ENCODE peak calls at places on chromosomes 4 and X, in four cellular contexts. M is lower lobe of right lung, Z is AG09319, X is HT-29. D is an unnamed sample.

GRCh38 chrX:15505104-15505503 is 4.5 kb downstream of the BMX start:
- DNase-seq in X (no peak), Z (no peak), M (no peak), D (no peak)

GRCh38 chr4:140237616-140238352 is 83.8 kb upstream of the MAML3 start:
- DNase-seq in Z (peak), M (peak), X (peak), D (peak)

GRCh38 chr4:5925419-5926187 is 32.7 kb upstream of the CRMP1 start:
- DNase-seq in M (no peak), X (no peak), Z (no peak), D (no peak)

GRCh38 chr4:141871086-141871485 is 234.7 kb downstream of the IL15 start:
- DNase-seq in Z (no peak), M (no peak), X (no peak), D (no peak)

GRCh38 chr4:47374477-47374876 is 89.0 kb downstream of the COMMD8 start:
- DNase-seq in M (no peak), X (no peak), Z (no peak), D (peak)

GRCh38 chr4:1625600-1626138 is 58.4 kb downstream of the FAM53A start:
- DNase-seq in X (no peak), Z (no peak), M (no peak), D (no peak)

GRCh38 chrX:153885968-153886903 is at the start of gene L1CAM:
- DNase-seq in X (no peak), Z (no peak), M (no peak), D (no peak)

GRCh38 chr4:68011684-68012083 is 48.4 kb upstream of the TMPRSS11A start:
- DNase-seq in X (no peak), M (no peak), Z (no peak), D (no peak)

GRCh38 chr4:114599231-114600065 is 841 bp downstream of the UGT8 start:
- DNase-seq in X (peak), Z (no peak), M (no peak), D (no peak)

GRCh38 chrX:152861826-152862225 is 31.0 kb downstream of the NSDHL start:
- DNase-seq in Z (no peak), X (no peak), M (no peak), D (no peak)

GRCh38 chrX:151734446-151734845 is at the start of gene CNGA2:
- DNase-seq in Z (no peak), M (no peak), X (no peak), D (no peak)

GRCh38 chr4:79235074-79235473 is 90.8 kb downstream of the NAA11 start:
- DNase-seq in M (no peak), Z (no peak), X (no peak), D (no peak)

GRCh38 chr4:41256131-41256739 is 493 bp upstream of the UCHL1 start:
- DNase-seq in Z (no peak), X (no peak), M (no peak), D (no peak)

GRCh38 chr4:113222431-113222979 is 173.1 kb downstream of the ANK2 start:
- DNase-seq in M (no peak), Z (no peak), X (peak), D (peak)

GRCh38 chrX:47145408-47146120 is 543 bp downstream of the RBM10 start:
- DNase-seq in M (no peak), X (no peak), Z (no peak), D (no peak)

GRCh38 chr4:8617486-8618040 is 25.0 kb downstream of the CPZ start:
- DNase-seq in M (no peak), X (no peak), Z (no peak), D (no peak)

GRCh38 chr4:155609455-155610059 is 57.1 kb upstream of the GUCY1A1 start:
- DNase-seq in X (no peak), Z (no peak), M (no peak), D (no peak)

GRCh38 chrX:13721371-13721770 is 13.0 kb downstream of the TRAPPC2 start:
- DNase-seq in X (no peak), Z (no peak), M (no peak), D (no peak)

GRCh38 chrX:4253092-4253491 is 539.6 kb upstream of the PRKX start:
- DNase-seq in M (no peak), Z (no peak), X (no peak), D (no peak)

GRCh38 chrX:53930513-53931380 is 113.5 kb downstream of the PHF8 start:
- DNase-seq in X (no peak), Z (no peak), M (no peak), D (no peak)

GRCh38 chrX:154596290-154596929 is 11.5 kb downstream of the CTAG1A start:
- DNase-seq in Z (no peak), M (no peak), X (no peak), D (peak)

GRCh38 chrX:45756562-45756961 is 555.9 kb upstream of the DIPK2B start:
- DNase-seq in Z (no peak), M (no peak), X (no peak), D (no peak)

GRCh38 chr4:98867648-98868047 is 61.3 kb downstream of the EIF4E start:
- DNase-seq in Z (no peak), X (no peak), M (no peak), D (no peak)

GRCh38 chrX:97050413-97050812 is 166.7 kb downstream of the RPA4 start:
- DNase-seq in X (no peak), Z (no peak), M (no peak), D (no peak)

GRCh38 chr4:11471613-11472012 is 42.9 kb upstream of the HS3ST1 start:
- DNase-seq in Z (no peak), X (no peak), M (no peak), D (no peak)

GRCh38 chrX:53421125-53421524 is 1.3 kb downstream of the SMC1A start:
- DNase-seq in Z (no peak), X (no peak), M (no peak), D (no peak)

GRCh38 chrX:134782796-134783195 is 124.5 kb upstream of the PLAC1 start:
- DNase-seq in Z (peak), M (no peak), X (peak), D (no peak)

GRCh38 chrX:136251042-136251991 is at the start of gene MAP7D3:
- DNase-seq in X (peak), M (peak), Z (no peak), D (no peak)

GRCh38 chrX:109624022-109624421 is 950 bp downstream of the KCNE5 start:
- DNase-seq in Z (no peak), X (no peak), M (no peak), D (no peak)

GRCh38 chrX:40006025-40007017 is 91.4 kb downstream of the BCOR start:
- DNase-seq in M (peak), Z (no peak), X (peak), D (no peak)

GRCh38 chrX:12447448-12448154 is 309.3 kb downstream of the FRMPD4 start:
- DNase-seq in X (no peak), Z (peak), M (no peak), D (peak)

GRCh38 chr4:20684852-20685763 is 15.2 kb upstream of the PACRGL start:
- DNase-seq in Z (no peak), X (peak), M (no peak), D (no peak)

GRCh38 chrX:20527041-20527440 is 260.3 kb upstream of the RPS6KA3 start:
- DNase-seq in X (no peak), M (no peak), Z (no peak), D (no peak)

GRCh38 chr4:67558493-67558892 is at the start of gene STAP1:
- DNase-seq in M (no peak), X (no peak), Z (no peak), D (no peak)

D was measured in GM04503.